ENCODE peak calls at places on chromosome 12, in seven cellular contexts. H is HepG2, D is H1, V is K562, O is GM12878, J is GM12892, U is SK-N-SH. N is an unnamed sample.

GRCh38 chr12:98868076-98868475 is 223.0 kb downstream of the APAF1 start:
- DNase-seq in U (no peak), J (no peak), V (no peak), D (no peak), H (no peak), O (no peak), N (no peak)

GRCh38 chr12:8609061-8609570 is 3.5 kb downstream of the AICDA start:
- DNase-seq in H (peak), J (no peak), O (no peak), D (no peak), V (no peak), U (peak), N (no peak)

GRCh38 chr12:93946542-93947150 is 201.7 kb upstream of the PLXNC1 start:
- DNase-seq in U (no peak), D (no peak), V (no peak), O (no peak), H (no peak), J (no peak), N (no peak)

GRCh38 chr12:67161322-67161918 is 107.7 kb upstream of the CAND1 start:
- DNase-seq in U (peak), D (peak), O (no peak), V (peak), H (peak), J (peak), N (peak)

GRCh38 chr12:57237952-57238853 is 8.7 kb downstream of the SHMT2 start:
- DNase-seq in D (peak), J (peak), H (no peak), O (no peak), V (peak), U (peak), N (no peak)

GRCh38 chr12:42716521-42716920 is 127.0 kb upstream of the PRICKLE1 start:
- DNase-seq in H (no peak), D (no peak), O (no peak), V (no peak), U (no peak), J (no peak), N (no peak)

GRCh38 chr12:14605401-14605989 is 37.8 kb upstream of the PLBD1 start:
- DNase-seq in D (no peak), J (no peak), H (no peak), O (no peak), V (no peak), U (no peak), N (no peak)

GRCh38 chr12:93793007-93793406 is 115.8 kb downstream of the CRADD start:
- DNase-seq in J (no peak), U (no peak), V (no peak), O (no peak), D (no peak), H (no peak), N (no peak)

GRCh38 chr12:101181776-101182175 is 28.3 kb downstream of the SLC5A8 start:
- DNase-seq in J (no peak), H (no peak), O (no peak), V (no peak), D (no peak), U (no peak), N (no peak)

GRCh38 chr12:63208956-63209355 is 58.0 kb upstream of the AVPR1A start:
- DNase-seq in D (no peak), O (no peak), H (no peak), U (no peak), J (no peak), V (no peak), N (no peak)

GRCh38 chr12:1606021-1606622 is 11.7 kb upstream of the FBXL14 start:
- DNase-seq in J (no peak), U (peak), D (no peak), V (peak), O (peak), H (peak), N (no peak)

GRCh38 chr12:42473130-42473529 is 116.4 kb downstream of the PRICKLE1 start:
- DNase-seq in H (no peak), O (no peak), V (no peak), J (no peak), D (no peak), U (no peak), N (no peak)

GRCh38 chr12:124172646-124173045 is 122.2 kb upstream of the RFLNA start:
- DNase-seq in O (no peak), J (no peak), V (no peak), U (no peak), D (no peak), H (no peak), N (no peak)

GRCh38 chr12:50690923-50691322 is 73.0 kb upstream of the ATF1 start:
- DNase-seq in U (no peak), H (peak), O (no peak), D (no peak), V (no peak), J (no peak), N (no peak)

GRCh38 chr12:11906284-11906935 is 164.3 kb upstream of the BCL2L14 start:
- DNase-seq in O (no peak), V (no peak), H (no peak), J (no peak), U (no peak), D (no peak), N (no peak)

GRCh38 chr12:127260531-127260930 is 1006.4 kb upstream of the TMEM132C start:
- DNase-seq in V (no peak), O (no peak), J (no peak), U (no peak), H (no peak), D (no peak), N (no peak)

DNA sequence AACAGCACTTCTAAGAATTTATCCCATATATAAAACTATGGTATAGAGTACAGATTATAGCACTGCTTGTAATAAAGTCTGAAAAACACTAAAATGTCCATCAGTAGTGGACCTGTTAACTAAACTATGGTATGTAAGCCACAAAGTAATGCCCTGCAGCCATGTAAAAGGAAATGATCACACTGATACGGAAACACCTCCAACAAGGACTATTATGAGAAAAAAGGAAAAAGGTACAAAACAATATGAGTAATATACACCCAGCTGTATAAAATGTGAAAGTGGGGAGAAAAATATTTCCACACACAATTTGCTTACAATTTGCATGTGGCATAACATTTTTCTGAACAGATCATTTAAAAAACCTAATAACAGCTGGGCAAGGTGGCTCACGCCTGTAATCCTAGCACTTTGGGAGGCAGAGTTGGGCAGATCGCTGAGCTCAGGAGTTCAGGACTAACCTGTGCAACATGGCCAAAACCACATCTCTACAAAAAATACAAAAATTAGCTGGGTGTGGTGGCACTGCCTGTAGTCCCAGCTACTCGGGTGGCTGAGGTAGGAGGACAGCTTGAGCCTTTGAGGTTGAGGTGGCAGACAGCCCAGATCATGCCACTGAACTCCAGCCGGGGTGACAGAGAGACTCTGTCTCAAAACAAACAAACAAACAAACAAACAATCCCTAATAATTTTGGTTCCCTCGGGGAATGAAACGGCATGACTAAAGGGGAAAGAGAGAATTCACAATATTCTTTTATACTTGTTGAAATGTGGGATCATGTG is 250.5 kb downstream of the MED13L start:
- DNase-seq in D (no peak), H (no peak), O (no peak), U (no peak), J (no peak), V (no peak), N (no peak)
- TF ChIP-seq TAF1 in D (no peak), H (no peak), O (no peak), U (no peak), J (no peak), V (no peak), N (no peak)

GRCh38 chr12:48183091-48183875 is at the start of gene CCDC184:
- DNase-seq in J (peak), V (peak), O (peak), U (peak), D (peak), H (no peak), N (peak)
- TF ChIP-seq TAF1 in J (no peak), V (no peak), O (no peak), U (peak), D (peak), H (no peak), N (no peak)

DNA sequence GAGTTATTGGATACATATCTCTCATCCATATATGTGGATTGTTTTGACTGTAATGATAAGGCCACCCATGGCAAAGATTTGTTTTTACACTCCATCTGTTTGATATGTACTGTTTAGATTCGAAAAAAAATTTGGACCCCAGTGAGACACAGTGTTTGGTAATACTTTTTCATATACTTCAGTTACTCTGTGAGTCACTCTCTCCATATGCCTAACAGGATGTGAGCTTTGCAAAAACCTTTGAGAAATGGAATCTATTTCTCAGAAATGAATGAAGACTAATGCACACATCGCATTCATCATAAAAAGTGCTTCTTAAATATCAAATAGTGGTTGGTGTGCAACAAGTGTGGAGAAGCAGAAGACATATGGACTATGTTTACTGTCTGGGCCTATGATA is 781.5 kb downstream of the SLC6A15 start:
- DNase-seq in O (no peak), V (no peak), H (no peak), U (no peak), D (no peak), J (no peak), N (no peak)
- TF ChIP-seq TAF1 in O (no peak), V (no peak), H (no peak), U (no peak), D (no peak), J (no peak), N (no peak)

GRCh38 chr12:26828315-26828714 is 4.7 kb downstream of the ITPR2 start:
- DNase-seq in U (no peak), V (no peak), H (no peak), J (no peak), D (no peak), O (no peak), N (no peak)
- TF ChIP-seq TAF1 in U (no peak), V (no peak), H (no peak), J (no peak), D (no peak), O (no peak), N (no peak)

N was measured in GM12891.